ENCODE peak calls at places on chromosomes 11 and 22, in seven cellular contexts. One of them, this sample, is unnamed.

GRCh38 chr22:46607483-46608114 is 12.6 kb upstream of the GRAMD4 start:
- DNase-seq in AG09309: no peak
- DNase-seq in cardiac fibroblast: no peak
- DNase-seq in brain microvascular endothelial cell: no peak
- DNase-seq in OCI-LY7: no peak
- DNase-seq in heart left ventricle: no peak
- DNase-seq in AG04449: no peak
- DNase-seq in this sample: no peak

GRCh38 chr11:75463106-75463774 is 30.2 kb upstream of the KLHL35 start:
- DNase-seq in AG09309: no peak
- DNase-seq in cardiac fibroblast: no peak
- DNase-seq in brain microvascular endothelial cell: no peak
- DNase-seq in OCI-LY7: no peak
- DNase-seq in heart left ventricle: no peak
- DNase-seq in AG04449: no peak
- DNase-seq in this sample: no peak

GRCh38 chr11:130553306-130553705 is 104.9 kb downstream of the ADAMTS15 start:
- DNase-seq in AG09309: peak
- DNase-seq in cardiac fibroblast: peak
- DNase-seq in brain microvascular endothelial cell: no peak
- DNase-seq in OCI-LY7: no peak
- DNase-seq in heart left ventricle: no peak
- DNase-seq in AG04449: no peak
- DNase-seq in this sample: peak

GRCh38 chr11:80155412-80156017 is 714.7 kb upstream of the TENM4 start:
- DNase-seq in AG09309: no peak
- DNase-seq in cardiac fibroblast: peak
- DNase-seq in brain microvascular endothelial cell: peak
- DNase-seq in OCI-LY7: peak
- DNase-seq in heart left ventricle: no peak
- DNase-seq in AG04449: no peak
- DNase-seq in this sample: peak

GRCh38 chr11:114348200-114349191 is 51.8 kb downstream of the C11orf71 start:
- DNase-seq in AG09309: peak
- DNase-seq in cardiac fibroblast: peak
- DNase-seq in brain microvascular endothelial cell: peak
- DNase-seq in OCI-LY7: peak
- DNase-seq in heart left ventricle: peak
- DNase-seq in AG04449: no peak
- DNase-seq in this sample: peak

GRCh38 chr11:69425895-69426544 is 55.4 kb upstream of the LINC01488 start:
- DNase-seq in AG09309: no peak
- DNase-seq in cardiac fibroblast: no peak
- DNase-seq in brain microvascular endothelial cell: no peak
- DNase-seq in OCI-LY7: no peak
- DNase-seq in heart left ventricle: no peak
- DNase-seq in AG04449: no peak
- DNase-seq in this sample: no peak

GRCh38 chr11:124879229-124879998 is 14.2 kb downstream of the ROBO3 start:
- DNase-seq in AG09309: no peak
- DNase-seq in cardiac fibroblast: no peak
- DNase-seq in brain microvascular endothelial cell: no peak
- DNase-seq in OCI-LY7: no peak
- DNase-seq in heart left ventricle: no peak
- DNase-seq in AG04449: no peak
- DNase-seq in this sample: no peak

GRCh38 chr11:8807544-8808225 is 103.3 kb upstream of the AKIP1 start:
- DNase-seq in AG09309: peak
- DNase-seq in cardiac fibroblast: peak
- DNase-seq in brain microvascular endothelial cell: no peak
- DNase-seq in OCI-LY7: no peak
- DNase-seq in heart left ventricle: peak
- DNase-seq in AG04449: no peak
- DNase-seq in this sample: peak

GRCh38 chr11:130040281-130040940 is 29.3 kb upstream of the APLP2 start:
- DNase-seq in AG09309: no peak
- DNase-seq in cardiac fibroblast: no peak
- DNase-seq in brain microvascular endothelial cell: no peak
- DNase-seq in OCI-LY7: no peak
- DNase-seq in heart left ventricle: no peak
- DNase-seq in AG04449: no peak
- DNase-seq in this sample: no peak

GRCh38 chr11:18632841-18633240 is 1.3 kb downstream of the SPTY2D1 start:
- DNase-seq in AG09309: no peak
- DNase-seq in cardiac fibroblast: no peak
- DNase-seq in brain microvascular endothelial cell: no peak
- DNase-seq in OCI-LY7: no peak
- DNase-seq in heart left ventricle: no peak
- DNase-seq in AG04449: no peak
- DNase-seq in this sample: no peak

GRCh38 chr11:69537855-69538640 is 56.6 kb downstream of the LINC01488 start:
- DNase-seq in AG09309: no peak
- DNase-seq in cardiac fibroblast: no peak
- DNase-seq in brain microvascular endothelial cell: no peak
- DNase-seq in OCI-LY7: no peak
- DNase-seq in heart left ventricle: no peak
- DNase-seq in AG04449: no peak
- DNase-seq in this sample: no peak

GRCh38 chr22:25754527-25755202 is 12.7 kb downstream of the MYO18B start:
- DNase-seq in AG09309: peak
- DNase-seq in cardiac fibroblast: peak
- DNase-seq in brain microvascular endothelial cell: peak
- DNase-seq in OCI-LY7: no peak
- DNase-seq in heart left ventricle: peak
- DNase-seq in AG04449: no peak
- DNase-seq in this sample: peak

GRCh38 chr22:29704528-29705285 is 15.1 kb upstream of the CABP7 start:
- DNase-seq in AG09309: no peak
- DNase-seq in cardiac fibroblast: peak
- DNase-seq in brain microvascular endothelial cell: peak
- DNase-seq in OCI-LY7: peak
- DNase-seq in heart left ventricle: no peak
- DNase-seq in AG04449: no peak
- DNase-seq in this sample: peak

GRCh38 chr11:94933225-94934130 is 39.9 kb downstream of the CWC15 start:
- DNase-seq in AG09309: peak
- DNase-seq in cardiac fibroblast: peak
- DNase-seq in brain microvascular endothelial cell: peak
- DNase-seq in OCI-LY7: no peak
- DNase-seq in heart left ventricle: peak
- DNase-seq in AG04449: peak
- DNase-seq in this sample: peak

GRCh38 chr11:134407321-134407828 is 4.7 kb downstream of the B3GAT1 start:
- DNase-seq in AG09309: no peak
- DNase-seq in cardiac fibroblast: no peak
- DNase-seq in brain microvascular endothelial cell: no peak
- DNase-seq in OCI-LY7: no peak
- DNase-seq in heart left ventricle: no peak
- DNase-seq in AG04449: no peak
- DNase-seq in this sample: no peak

GRCh38 chr11:74820763-74821162 is 72.1 kb downstream of the RNF169 start:
- DNase-seq in AG09309: peak
- DNase-seq in cardiac fibroblast: peak
- DNase-seq in brain microvascular endothelial cell: peak
- DNase-seq in OCI-LY7: no peak
- DNase-seq in heart left ventricle: no peak
- DNase-seq in AG04449: peak
- DNase-seq in this sample: peak

GRCh38 chr11:18105086-18105801 is 638 bp downstream of the SAAL1 start:
- DNase-seq in AG09309: no peak
- DNase-seq in cardiac fibroblast: no peak
- DNase-seq in brain microvascular endothelial cell: no peak
- DNase-seq in OCI-LY7: no peak
- DNase-seq in heart left ventricle: no peak
- DNase-seq in AG04449: no peak
- DNase-seq in this sample: no peak

GRCh38 chr11:104164028-104164520 is at the start of gene PDGFD:
- DNase-seq in AG09309: no peak
- DNase-seq in cardiac fibroblast: peak
- DNase-seq in brain microvascular endothelial cell: peak
- DNase-seq in OCI-LY7: peak
- DNase-seq in heart left ventricle: peak
- DNase-seq in AG04449: no peak
- DNase-seq in this sample: peak

GRCh38 chr11:78683774-78684173 is 109.1 kb upstream of the NARS2 start:
- DNase-seq in AG09309: no peak
- DNase-seq in cardiac fibroblast: no peak
- DNase-seq in brain microvascular endothelial cell: no peak
- DNase-seq in OCI-LY7: no peak
- DNase-seq in heart left ventricle: no peak
- DNase-seq in AG04449: no peak
- DNase-seq in this sample: no peak

GRCh38 chr11:503179-503981 is 3.7 kb downstream of the RNH1 start:
- DNase-seq in AG09309: no peak
- DNase-seq in cardiac fibroblast: peak
- DNase-seq in brain microvascular endothelial cell: no peak
- DNase-seq in OCI-LY7: no peak
- DNase-seq in heart left ventricle: no peak
- DNase-seq in AG04449: no peak
- DNase-seq in this sample: peak

GRCh38 chr11:112881461-112881860 is 79.8 kb upstream of the NCAM1 start:
- DNase-seq in AG09309: no peak
- DNase-seq in cardiac fibroblast: no peak
- DNase-seq in brain microvascular endothelial cell: no peak
- DNase-seq in OCI-LY7: no peak
- DNase-seq in heart left ventricle: peak
- DNase-seq in AG04449: no peak
- DNase-seq in this sample: no peak

GRCh38 chr22:46763051-46763705 is 728 bp downstream of the TBC1D22A start:
- DNase-seq in AG09309: no peak
- DNase-seq in cardiac fibroblast: peak
- DNase-seq in brain microvascular endothelial cell: no peak
- DNase-seq in OCI-LY7: peak
- DNase-seq in heart left ventricle: no peak
- DNase-seq in AG04449: no peak
- DNase-seq in this sample: peak

GRCh38 chr11:104609297-104609696 is 289.0 kb downstream of the CASP12 start:
- DNase-seq in AG09309: peak
- DNase-seq in cardiac fibroblast: peak
- DNase-seq in brain microvascular endothelial cell: peak
- DNase-seq in OCI-LY7: peak
- DNase-seq in heart left ventricle: peak
- DNase-seq in AG04449: no peak
- DNase-seq in this sample: peak

GRCh38 chr22:47215851-47216250 is 453.4 kb downstream of the TBC1D22A start:
- DNase-seq in AG09309: no peak
- DNase-seq in cardiac fibroblast: no peak
- DNase-seq in brain microvascular endothelial cell: no peak
- DNase-seq in OCI-LY7: no peak
- DNase-seq in heart left ventricle: no peak
- DNase-seq in AG04449: no peak
- DNase-seq in this sample: no peak

GRCh38 chr22:19957445-19957844 is 15.8 kb upstream of the TXNRD2 start:
- DNase-seq in AG09309: no peak
- DNase-seq in cardiac fibroblast: no peak
- DNase-seq in brain microvascular endothelial cell: no peak
- DNase-seq in OCI-LY7: no peak
- DNase-seq in heart left ventricle: no peak
- DNase-seq in AG04449: no peak
- DNase-seq in this sample: no peak

GRCh38 chr11:2411446-2412305 is 11.1 kb downstream of the TSSC4 start:
- DNase-seq in AG09309: no peak
- DNase-seq in cardiac fibroblast: no peak
- DNase-seq in brain microvascular endothelial cell: no peak
- DNase-seq in OCI-LY7: no peak
- DNase-seq in heart left ventricle: no peak
- DNase-seq in AG04449: no peak
- DNase-seq in this sample: no peak
- H3K4me3 ChIP-seq in AG09309: no peak
- H3K4me3 ChIP-seq in cardiac fibroblast: no peak
- H3K4me3 ChIP-seq in brain microvascular endothelial cell: no peak
- H3K4me3 ChIP-seq in OCI-LY7: no peak
- H3K4me3 ChIP-seq in heart left ventricle: no peak
- H3K4me3 ChIP-seq in AG04449: no peak
- H3K4me3 ChIP-seq in this sample: no peak

GRCh38 chr22:22591348-22592299 is 32.6 kb upstream of the PRAME start:
- DNase-seq in AG09309: no peak
- DNase-seq in cardiac fibroblast: peak
- DNase-seq in brain microvascular endothelial cell: no peak
- DNase-seq in OCI-LY7: peak
- DNase-seq in heart left ventricle: no peak
- DNase-seq in AG04449: no peak
- DNase-seq in this sample: peak
- TF ChIP-seq CTCF in AG09309: no peak
- TF ChIP-seq CTCF in cardiac fibroblast: peak
- TF ChIP-seq CTCF in brain microvascular endothelial cell: peak
- TF ChIP-seq CTCF in OCI-LY7: peak
- TF ChIP-seq CTCF in heart left ventricle: no peak
- TF ChIP-seq CTCF in AG04449: no peak
- TF ChIP-seq CTCF in this sample: no peak

GRCh38 chr11:86668929-86669328 is 3.5 kb downstream of the ME3 start:
- DNase-seq in AG09309: no peak
- DNase-seq in cardiac fibroblast: no peak
- DNase-seq in brain microvascular endothelial cell: no peak
- DNase-seq in OCI-LY7: no peak
- DNase-seq in heart left ventricle: no peak
- DNase-seq in AG04449: no peak
- DNase-seq in this sample: no peak

GRCh38 chr11:86671386-86672006 is 920 bp downstream of the ME3 start:
- DNase-seq in AG09309: no peak
- DNase-seq in cardiac fibroblast: peak
- DNase-seq in brain microvascular endothelial cell: no peak
- DNase-seq in OCI-LY7: no peak
- DNase-seq in heart left ventricle: peak
- DNase-seq in AG04449: no peak
- DNase-seq in this sample: peak

GRCh38 chr11:86670179-86670578 is 2.2 kb downstream of the ME3 start:
- DNase-seq in AG09309: peak
- DNase-seq in cardiac fibroblast: peak
- DNase-seq in brain microvascular endothelial cell: peak
- DNase-seq in OCI-LY7: no peak
- DNase-seq in heart left ventricle: no peak
- DNase-seq in AG04449: no peak
- DNase-seq in this sample: peak

GRCh38 chr11:86672007-86672621 is at the start of gene ME3:
- DNase-seq in AG09309: no peak
- DNase-seq in cardiac fibroblast: peak
- DNase-seq in brain microvascular endothelial cell: no peak
- DNase-seq in OCI-LY7: no peak
- DNase-seq in heart left ventricle: peak
- DNase-seq in AG04449: no peak
- DNase-seq in this sample: peak

DNA sequence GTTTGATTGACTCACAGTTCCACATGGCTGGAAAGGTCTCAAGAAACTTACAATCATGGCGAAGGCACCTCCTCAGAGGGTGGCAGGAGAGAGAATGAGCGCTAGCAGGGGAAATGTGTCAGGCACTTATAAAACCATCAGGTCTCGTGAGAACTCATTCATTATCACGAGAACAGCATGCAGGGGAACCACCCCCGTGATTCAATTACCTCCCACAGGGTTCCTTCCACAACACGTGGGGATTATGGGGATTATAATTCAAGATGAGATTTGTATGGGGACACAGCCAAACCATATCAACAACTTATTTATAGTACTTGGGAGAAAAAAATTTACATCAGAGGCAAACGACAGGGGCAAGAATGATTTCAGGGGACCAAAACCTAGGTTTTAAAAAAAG is 3.0 kb downstream of the ME3 start:
- DNase-seq in AG09309: no peak
- DNase-seq in cardiac fibroblast: peak
- DNase-seq in brain microvascular endothelial cell: no peak
- DNase-seq in OCI-LY7: no peak
- DNase-seq in heart left ventricle: no peak
- DNase-seq in AG04449: no peak
- DNase-seq in this sample: no peak
- H3K4me3 ChIP-seq in AG09309: no peak
- H3K4me3 ChIP-seq in cardiac fibroblast: no peak
- H3K4me3 ChIP-seq in brain microvascular endothelial cell: no peak
- H3K4me3 ChIP-seq in OCI-LY7: no peak
- H3K4me3 ChIP-seq in heart left ventricle: no peak
- H3K4me3 ChIP-seq in AG04449: no peak
- H3K4me3 ChIP-seq in this sample: no peak

GRCh38 chr22:45181240-45181639 is 17.5 kb downstream of the NUP50 start:
- DNase-seq in AG09309: no peak
- DNase-seq in cardiac fibroblast: no peak
- DNase-seq in brain microvascular endothelial cell: no peak
- DNase-seq in OCI-LY7: no peak
- DNase-seq in heart left ventricle: no peak
- DNase-seq in AG04449: no peak
- DNase-seq in this sample: no peak
- TF ChIP-seq CTCF in AG09309: no peak
- TF ChIP-seq CTCF in cardiac fibroblast: no peak
- TF ChIP-seq CTCF in brain microvascular endothelial cell: no peak
- TF ChIP-seq CTCF in OCI-LY7: no peak
- TF ChIP-seq CTCF in heart left ventricle: no peak
- TF ChIP-seq CTCF in AG04449: no peak
- TF ChIP-seq CTCF in this sample: no peak